ENCODE peak calls at places on chromosomes 6 and 20, in four cellular contexts. V is psoas muscle, X is upper lobe of left lung, P is GM23338. W is an unnamed sample.

GRCh38 chr6:166515072-166515810 is 71.2 kb downstream of the RAMACL start:
- DNase-seq in X (no peak), P (no peak), V (peak), W (peak)

GRCh38 chr6:168607272-168608112 is 166.5 kb downstream of the SMOC2 start:
- DNase-seq in P (no peak), V (no peak), X (no peak), W (no peak)

GRCh38 chr6:108091288-108091687 is 16.7 kb upstream of the OSTM1 start:
- DNase-seq in P (no peak), X (no peak), V (no peak), W (no peak)

GRCh38 chr6:35026434-35027222 is 114.5 kb downstream of the TCP11 start:
- DNase-seq in P (no peak), X (no peak), V (no peak), W (peak)

GRCh38 chr6:3849681-3850450 is 693 bp downstream of the FAM50B start:
- DNase-seq in X (peak), P (peak), V (peak), W (no peak)

GRCh38 chr6:164826831-164827468 is 482.5 kb downstream of the C6orf118 start:
- DNase-seq in P (no peak), X (no peak), V (no peak), W (peak)

GRCh38 chr20:13231031-13231752 is 10.1 kb downstream of the ISM1 start:
- DNase-seq in P (peak), X (no peak), V (no peak), W (peak)

GRCh38 chr20:64255361-64256281 is at the start of gene PCMTD2:
- DNase-seq in X (peak), P (peak), V (peak), W (peak)

GRCh38 chr20:4341804-4342560 is 326.6 kb upstream of the RNF24 start:
- DNase-seq in P (no peak), X (no peak), V (no peak), W (peak)

GRCh38 chr6:16243055-16243454 is 4.7 kb downstream of the GMPR start:
- DNase-seq in V (no peak), X (no peak), P (no peak), W (peak)

GRCh38 chr6:31086788-31087440 is 25.5 kb downstream of the C6orf15 start:
- DNase-seq in P (no peak), V (no peak), X (no peak), W (no peak)

GRCh38 chr6:8269856-8270454 is 165.4 kb downstream of the SLC35B3 start:
- DNase-seq in P (no peak), V (no peak), X (no peak), W (no peak)

GRCh38 chr6:41577865-41578713 is 31.9 kb downstream of the FOXP4 start:
- DNase-seq in X (no peak), P (peak), V (no peak), W (peak)

GRCh38 chr6:130838971-130839370 is 11.8 kb downstream of the SMLR1 start:
- DNase-seq in P (no peak), X (no peak), V (no peak), W (no peak)

GRCh38 chr6:37979392-37980221 is 160.1 kb downstream of the ZFAND3 start:
- DNase-seq in V (no peak), X (no peak), P (no peak), W (no peak)

GRCh38 chr6:24504642-24505586 is 10.1 kb downstream of the ALDH5A1 start:
- DNase-seq in X (peak), V (no peak), P (no peak), W (no peak)

GRCh38 chr6:140011537-140011936 is 637.1 kb upstream of the CITED2 start:
- DNase-seq in V (no peak), X (no peak), P (no peak), W (no peak)

GRCh38 chr6:138377844-138378243 is at the start of gene SMIM28:
- DNase-seq in X (peak), P (no peak), V (no peak), W (no peak)

GRCh38 chr6:11586574-11586973 is 49.0 kb downstream of the TMEM170B start:
- DNase-seq in V (no peak), X (no peak), P (peak), W (no peak)

GRCh38 chr6:14354919-14355572 is 237.5 kb downstream of the CD83 start:
- DNase-seq in P (no peak), X (no peak), V (peak), W (peak)

GRCh38 chr20:723756-724155 is 44.5 kb downstream of the SLC52A3 start:
- DNase-seq in V (peak), P (peak), X (no peak), W (peak)

GRCh38 chr20:44210422-44211176 is at the start of gene OSER1:
- DNase-seq in X (peak), P (peak), V (peak), W (peak)
- TF ChIP-seq CTCF in X (peak), P (no peak), V (no peak), W (no peak)

GRCh38 chr20:45238139-45238538 is 16.2 kb downstream of the SLPI start:
- DNase-seq in V (no peak), P (no peak), X (no peak), W (no peak)

GRCh38 chr20:45230631-45231030 is 9.5 kb downstream of the SEMG2 start:
- DNase-seq in P (peak), X (no peak), V (no peak), W (no peak)

DNA sequence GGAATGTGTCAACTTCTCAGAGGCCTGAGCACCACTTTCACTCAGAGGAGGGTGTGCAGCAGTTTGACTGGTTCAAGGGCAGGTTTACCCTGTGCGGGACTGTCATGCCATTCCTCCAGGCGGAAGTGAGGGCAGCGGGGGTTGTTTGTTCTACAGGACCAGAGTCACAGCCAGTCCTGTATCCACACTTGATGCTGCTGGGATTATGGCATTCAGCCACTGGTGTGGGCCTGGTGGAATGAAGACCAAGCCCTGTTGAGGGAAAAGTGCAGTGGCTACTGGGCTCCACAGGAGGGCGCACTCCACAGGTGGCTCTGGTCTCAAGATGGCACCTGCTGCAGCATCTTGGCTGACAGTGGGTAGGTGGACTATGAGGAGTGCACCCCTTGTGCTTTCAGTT is 14.8 kb downstream of the SEMG2 start:
- DNase-seq in X (no peak), P (peak), V (no peak), W (peak)
- TF ChIP-seq CTCF in X (peak), P (peak), V (no peak), W (peak)

GRCh38 chr6:39391182-39391581 is 68.7 kb upstream of the KCNK16 start:
- DNase-seq in X (no peak), P (no peak), V (no peak), W (no peak)

GRCh38 chr6:39393075-39393474 is 70.6 kb upstream of the KCNK16 start:
- DNase-seq in P (no peak), X (no peak), V (no peak), W (no peak)

GRCh38 chr6:39387785-39388184 is 65.3 kb upstream of the KCNK16 start:
- DNase-seq in X (no peak), P (no peak), V (no peak), W (peak)

GRCh38 chr6:39388526-39389371 is 66.2 kb upstream of the KCNK16 start:
- DNase-seq in V (no peak), X (no peak), P (no peak), W (no peak)

GRCh38 chr6:39389372-39389767 is 66.9 kb upstream of the KCNK16 start:
- DNase-seq in X (no peak), V (no peak), P (peak), W (peak)
- TF ChIP-seq CTCF in X (no peak), V (no peak), P (peak), W (no peak)

GRCh38 chr20:17631576-17632319 is 50.3 kb downstream of the RRBP1 start:
- DNase-seq in P (no peak), V (no peak), X (no peak), W (no peak)

GRCh38 chr20:17629678-17630089 is 52.4 kb downstream of the RRBP1 start:
- DNase-seq in V (no peak), P (no peak), X (peak), W (no peak)

GRCh38 chr20:17630151-17630805 is 51.8 kb downstream of the RRBP1 start:
- DNase-seq in X (no peak), P (no peak), V (no peak), W (no peak)

GRCh38 chr20:17629025-17629424 is 53.0 kb downstream of the RRBP1 start:
- DNase-seq in X (peak), P (no peak), V (peak), W (no peak)

DNA sequence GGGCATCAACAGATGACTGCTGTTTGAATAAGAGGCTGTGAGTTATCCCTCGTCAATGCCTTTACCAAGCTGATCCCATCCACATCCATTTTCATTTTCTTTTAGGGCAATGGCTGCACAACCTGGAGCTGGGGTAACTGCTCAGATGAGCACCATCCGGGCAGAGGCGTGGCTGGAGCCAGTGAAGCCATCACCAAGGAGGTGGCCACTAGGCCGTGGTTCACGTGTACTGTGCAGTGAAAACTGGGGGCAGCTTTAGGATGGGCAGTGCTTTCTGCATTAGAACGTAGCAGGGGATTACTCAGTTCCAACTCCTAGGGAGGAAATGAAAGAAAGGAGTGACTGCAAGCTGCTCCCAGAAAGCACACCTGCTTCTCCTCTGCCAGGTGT is 51.2 kb downstream of the RRBP1 start:
- DNase-seq in V (no peak), X (no peak), P (no peak), W (no peak)
- TF ChIP-seq CTCF in V (no peak), X (no peak), P (no peak), W (no peak)

GRCh38 chr6:157050537-157051280 is 272.6 kb downstream of the TMEM242 start:
- DNase-seq in X (no peak), P (no peak), V (no peak), W (no peak)
- TF ChIP-seq CTCF in X (no peak), P (no peak), V (no peak), W (no peak)